ENCODE peak calls at places on chromosomes 13 and 19, in nine cellular contexts. One of them, this sample, is unnamed.

GRCh38 chr19:33552191-33552927 is 30.8 kb upstream of the PEPD start:
- DNase-seq in brain microvascular endothelial cell: no peak
- DNase-seq in astrocyte of the spinal cord: no peak
- DNase-seq in IMR-90: no peak
- DNase-seq in mucosa of descending colon: no peak
- DNase-seq in AG09309: no peak
- DNase-seq in endodermal cell: no peak
- DNase-seq in AG10803: no peak
- DNase-seq in fibroblast of lung: no peak
- DNase-seq in this sample: no peak

GRCh38 chr13:95552539-95553270 is at the start of gene CLDN10:
- DNase-seq in brain microvascular endothelial cell: no peak
- DNase-seq in astrocyte of the spinal cord: no peak
- DNase-seq in IMR-90: no peak
- DNase-seq in mucosa of descending colon: no peak
- DNase-seq in AG09309: no peak
- DNase-seq in endodermal cell: peak
- DNase-seq in AG10803: no peak
- DNase-seq in fibroblast of lung: no peak
- DNase-seq in this sample: no peak

GRCh38 chr19:12202250-12202649 is 39.4 kb downstream of the ZNF136 start:
- DNase-seq in brain microvascular endothelial cell: no peak
- DNase-seq in astrocyte of the spinal cord: no peak
- DNase-seq in IMR-90: no peak
- DNase-seq in mucosa of descending colon: peak
- DNase-seq in AG09309: no peak
- DNase-seq in endodermal cell: peak
- DNase-seq in AG10803: no peak
- DNase-seq in fibroblast of lung: no peak
- DNase-seq in this sample: peak

GRCh38 chr13:99191900-99192399 is 8.7 kb upstream of the UBAC2 start:
- DNase-seq in brain microvascular endothelial cell: peak
- DNase-seq in astrocyte of the spinal cord: peak
- DNase-seq in IMR-90: peak
- DNase-seq in mucosa of descending colon: peak
- DNase-seq in AG09309: no peak
- DNase-seq in endodermal cell: no peak
- DNase-seq in AG10803: peak
- DNase-seq in fibroblast of lung: peak
- DNase-seq in this sample: no peak

GRCh38 chr19:34504809-34505291 is 23.3 kb downstream of the WTIP start:
- DNase-seq in brain microvascular endothelial cell: no peak
- DNase-seq in astrocyte of the spinal cord: no peak
- DNase-seq in IMR-90: no peak
- DNase-seq in mucosa of descending colon: no peak
- DNase-seq in AG09309: no peak
- DNase-seq in endodermal cell: no peak
- DNase-seq in AG10803: no peak
- DNase-seq in fibroblast of lung: no peak
- DNase-seq in this sample: no peak

GRCh38 chr13:49060698-49061387 is 85.1 kb downstream of the FNDC3A start:
- DNase-seq in brain microvascular endothelial cell: no peak
- DNase-seq in astrocyte of the spinal cord: no peak
- DNase-seq in IMR-90: peak
- DNase-seq in mucosa of descending colon: no peak
- DNase-seq in AG09309: no peak
- DNase-seq in endodermal cell: no peak
- DNase-seq in AG10803: peak
- DNase-seq in fibroblast of lung: peak
- DNase-seq in this sample: no peak

GRCh38 chr13:30850867-30851211 is 55.2 kb upstream of the MEDAG start:
- DNase-seq in brain microvascular endothelial cell: no peak
- DNase-seq in astrocyte of the spinal cord: no peak
- DNase-seq in IMR-90: no peak
- DNase-seq in mucosa of descending colon: no peak
- DNase-seq in AG09309: no peak
- DNase-seq in endodermal cell: no peak
- DNase-seq in AG10803: no peak
- DNase-seq in fibroblast of lung: no peak
- DNase-seq in this sample: no peak

GRCh38 chr13:33590936-33591335 is 227.0 kb upstream of the RFC3 start:
- DNase-seq in brain microvascular endothelial cell: no peak
- DNase-seq in astrocyte of the spinal cord: no peak
- DNase-seq in IMR-90: no peak
- DNase-seq in mucosa of descending colon: no peak
- DNase-seq in AG09309: no peak
- DNase-seq in endodermal cell: no peak
- DNase-seq in AG10803: no peak
- DNase-seq in fibroblast of lung: no peak
- DNase-seq in this sample: no peak

GRCh38 chr13:20442798-20443381 is 82.8 kb downstream of the CRYL1 start:
- DNase-seq in brain microvascular endothelial cell: no peak
- DNase-seq in astrocyte of the spinal cord: no peak
- DNase-seq in IMR-90: no peak
- DNase-seq in mucosa of descending colon: peak
- DNase-seq in AG09309: no peak
- DNase-seq in endodermal cell: no peak
- DNase-seq in AG10803: no peak
- DNase-seq in fibroblast of lung: no peak
- DNase-seq in this sample: no peak

GRCh38 chr13:112813552-112813951 is 123.7 kb downstream of the ATP11A start:
- DNase-seq in brain microvascular endothelial cell: no peak
- DNase-seq in astrocyte of the spinal cord: no peak
- DNase-seq in IMR-90: no peak
- DNase-seq in mucosa of descending colon: no peak
- DNase-seq in AG09309: no peak
- DNase-seq in endodermal cell: no peak
- DNase-seq in AG10803: no peak
- DNase-seq in fibroblast of lung: no peak
- DNase-seq in this sample: no peak

GRCh38 chr13:21812192-21812626 is 141.3 kb downstream of the FGF9 start:
- DNase-seq in brain microvascular endothelial cell: no peak
- DNase-seq in astrocyte of the spinal cord: no peak
- DNase-seq in IMR-90: no peak
- DNase-seq in mucosa of descending colon: no peak
- DNase-seq in AG09309: no peak
- DNase-seq in endodermal cell: no peak
- DNase-seq in AG10803: no peak
- DNase-seq in fibroblast of lung: no peak
- DNase-seq in this sample: no peak

GRCh38 chr13:106958690-106959089 is 390.8 kb upstream of the ARGLU1 start:
- DNase-seq in brain microvascular endothelial cell: no peak
- DNase-seq in astrocyte of the spinal cord: no peak
- DNase-seq in IMR-90: no peak
- DNase-seq in mucosa of descending colon: no peak
- DNase-seq in AG09309: no peak
- DNase-seq in endodermal cell: no peak
- DNase-seq in AG10803: no peak
- DNase-seq in fibroblast of lung: no peak
- DNase-seq in this sample: no peak

GRCh38 chr19:5443723-5444122 is 11.5 kb upstream of the ZNRF4 start:
- DNase-seq in brain microvascular endothelial cell: no peak
- DNase-seq in astrocyte of the spinal cord: no peak
- DNase-seq in IMR-90: no peak
- DNase-seq in mucosa of descending colon: no peak
- DNase-seq in AG09309: no peak
- DNase-seq in endodermal cell: no peak
- DNase-seq in AG10803: no peak
- DNase-seq in fibroblast of lung: no peak
- DNase-seq in this sample: no peak

DNA sequence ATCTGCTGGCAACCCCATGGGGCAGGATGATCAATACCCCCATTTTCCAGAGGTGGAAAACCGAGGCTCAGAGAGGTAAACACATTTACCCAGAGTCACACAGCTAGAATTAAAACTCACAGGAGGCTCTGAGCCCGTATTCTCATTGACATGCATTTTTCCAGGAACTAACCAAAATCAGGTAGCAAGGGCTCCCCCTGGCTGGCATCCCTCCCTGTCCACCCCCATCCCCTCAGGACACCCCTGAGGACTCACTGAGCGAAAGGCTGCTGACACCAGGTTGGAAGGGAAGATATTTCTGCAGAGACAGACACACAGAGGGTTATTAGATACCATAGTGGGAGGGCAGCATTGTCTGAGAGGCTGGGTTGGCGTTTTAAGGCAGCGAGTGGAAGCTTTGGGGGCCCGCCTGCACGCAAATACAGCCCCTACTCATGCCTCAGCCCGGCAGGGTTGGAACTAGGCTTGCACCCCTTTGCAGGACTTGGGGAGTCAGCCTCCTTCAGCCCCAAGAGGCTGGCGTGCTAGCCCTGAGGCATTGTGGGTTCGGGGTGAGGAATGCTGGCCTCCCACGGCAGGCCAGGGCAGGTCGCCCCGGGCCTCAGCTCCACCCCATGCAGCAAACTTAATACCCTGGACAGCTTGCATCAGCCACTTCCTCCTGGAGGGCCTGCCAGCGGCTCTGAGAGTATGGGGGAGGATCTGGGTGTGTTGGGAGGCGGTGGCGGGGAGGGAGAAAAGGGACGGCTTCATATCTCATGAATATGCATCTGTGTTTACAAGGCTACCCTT is 3.9 kb downstream of the SLC1A5 start:
- DNase-seq in brain microvascular endothelial cell: peak
- DNase-seq in astrocyte of the spinal cord: peak
- DNase-seq in IMR-90: peak
- DNase-seq in mucosa of descending colon: peak
- DNase-seq in AG09309: peak
- DNase-seq in endodermal cell: peak
- DNase-seq in AG10803: peak
- DNase-seq in fibroblast of lung: peak
- DNase-seq in this sample: peak
- TF ChIP-seq CTCF in brain microvascular endothelial cell: peak
- TF ChIP-seq CTCF in astrocyte of the spinal cord: peak
- TF ChIP-seq CTCF in IMR-90: peak
- TF ChIP-seq CTCF in mucosa of descending colon: no peak
- TF ChIP-seq CTCF in AG09309: peak
- TF ChIP-seq CTCF in endodermal cell: peak
- TF ChIP-seq CTCF in AG10803: peak
- TF ChIP-seq CTCF in fibroblast of lung: peak
- TF ChIP-seq CTCF in this sample: no peak

GRCh38 chr13:70333752-70334151 is 225.5 kb upstream of the KLHL1 start:
- DNase-seq in brain microvascular endothelial cell: no peak
- DNase-seq in astrocyte of the spinal cord: no peak
- DNase-seq in IMR-90: no peak
- DNase-seq in mucosa of descending colon: no peak
- DNase-seq in AG09309: no peak
- DNase-seq in endodermal cell: no peak
- DNase-seq in AG10803: no peak
- DNase-seq in fibroblast of lung: no peak
- DNase-seq in this sample: no peak

GRCh38 chr13:70338608-70339007 is 230.4 kb upstream of the KLHL1 start:
- DNase-seq in brain microvascular endothelial cell: no peak
- DNase-seq in astrocyte of the spinal cord: no peak
- DNase-seq in IMR-90: no peak
- DNase-seq in mucosa of descending colon: no peak
- DNase-seq in AG09309: no peak
- DNase-seq in endodermal cell: no peak
- DNase-seq in AG10803: no peak
- DNase-seq in fibroblast of lung: no peak
- DNase-seq in this sample: no peak

DNA sequence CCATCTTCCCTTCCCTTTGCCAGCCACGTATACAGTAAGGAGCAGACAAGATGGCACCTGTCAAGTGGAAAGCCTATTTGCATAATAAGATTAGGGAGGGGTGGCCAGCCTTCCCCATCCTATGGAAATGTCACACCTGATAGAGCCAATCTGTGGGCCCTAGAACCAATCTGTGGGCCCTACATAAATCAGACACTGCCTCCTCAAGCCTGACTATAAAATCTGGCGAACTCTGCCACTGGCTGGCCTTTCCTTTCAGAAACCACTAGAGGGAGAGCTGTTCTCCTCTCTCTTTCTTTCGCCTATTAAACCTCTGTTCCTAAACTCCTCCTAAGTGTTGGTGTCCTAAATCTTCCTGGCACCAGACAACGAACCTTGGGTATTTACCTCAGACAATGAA is 231.5 kb upstream of the KLHL1 start:
- DNase-seq in brain microvascular endothelial cell: peak
- DNase-seq in astrocyte of the spinal cord: peak
- DNase-seq in IMR-90: no peak
- DNase-seq in mucosa of descending colon: peak
- DNase-seq in AG09309: no peak
- DNase-seq in endodermal cell: peak
- DNase-seq in AG10803: no peak
- DNase-seq in fibroblast of lung: no peak
- DNase-seq in this sample: no peak
- TF ChIP-seq CTCF in brain microvascular endothelial cell: peak
- TF ChIP-seq CTCF in astrocyte of the spinal cord: peak
- TF ChIP-seq CTCF in IMR-90: peak
- TF ChIP-seq CTCF in mucosa of descending colon: peak
- TF ChIP-seq CTCF in AG09309: no peak
- TF ChIP-seq CTCF in endodermal cell: peak
- TF ChIP-seq CTCF in AG10803: no peak
- TF ChIP-seq CTCF in fibroblast of lung: no peak
- TF ChIP-seq CTCF in this sample: no peak

GRCh38 chr19:1856345-1856697 is 7.1 kb downstream of the KLF16 start:
- DNase-seq in brain microvascular endothelial cell: no peak
- DNase-seq in astrocyte of the spinal cord: no peak
- DNase-seq in IMR-90: no peak
- DNase-seq in mucosa of descending colon: no peak
- DNase-seq in AG09309: no peak
- DNase-seq in endodermal cell: no peak
- DNase-seq in AG10803: no peak
- DNase-seq in fibroblast of lung: no peak
- DNase-seq in this sample: no peak

GRCh38 chr19:1855828-1856255 is 7.5 kb downstream of the KLF16 start:
- DNase-seq in brain microvascular endothelial cell: no peak
- DNase-seq in astrocyte of the spinal cord: no peak
- DNase-seq in IMR-90: peak
- DNase-seq in mucosa of descending colon: no peak
- DNase-seq in AG09309: no peak
- DNase-seq in endodermal cell: peak
- DNase-seq in AG10803: peak
- DNase-seq in fibroblast of lung: no peak
- DNase-seq in this sample: no peak

GRCh38 chr19:1857648-1858326 is 5.6 kb downstream of the KLF16 start:
- DNase-seq in brain microvascular endothelial cell: no peak
- DNase-seq in astrocyte of the spinal cord: no peak
- DNase-seq in IMR-90: no peak
- DNase-seq in mucosa of descending colon: peak
- DNase-seq in AG09309: no peak
- DNase-seq in endodermal cell: no peak
- DNase-seq in AG10803: no peak
- DNase-seq in fibroblast of lung: no peak
- DNase-seq in this sample: no peak

GRCh38 chr19:1858412-1859081 is 4.8 kb downstream of the KLF16 start:
- DNase-seq in brain microvascular endothelial cell: no peak
- DNase-seq in astrocyte of the spinal cord: no peak
- DNase-seq in IMR-90: no peak
- DNase-seq in mucosa of descending colon: peak
- DNase-seq in AG09309: no peak
- DNase-seq in endodermal cell: no peak
- DNase-seq in AG10803: no peak
- DNase-seq in fibroblast of lung: no peak
- DNase-seq in this sample: no peak

GRCh38 chr19:1856698-1857603 is 6.4 kb downstream of the KLF16 start:
- DNase-seq in brain microvascular endothelial cell: peak
- DNase-seq in astrocyte of the spinal cord: peak
- DNase-seq in IMR-90: peak
- DNase-seq in mucosa of descending colon: peak
- DNase-seq in AG09309: no peak
- DNase-seq in endodermal cell: peak
- DNase-seq in AG10803: peak
- DNase-seq in fibroblast of lung: peak
- DNase-seq in this sample: peak
- TF ChIP-seq CTCF in brain microvascular endothelial cell: no peak
- TF ChIP-seq CTCF in astrocyte of the spinal cord: no peak
- TF ChIP-seq CTCF in IMR-90: no peak
- TF ChIP-seq CTCF in mucosa of descending colon: no peak
- TF ChIP-seq CTCF in AG09309: no peak
- TF ChIP-seq CTCF in endodermal cell: no peak
- TF ChIP-seq CTCF in AG10803: no peak
- TF ChIP-seq CTCF in fibroblast of lung: no peak
- TF ChIP-seq CTCF in this sample: no peak

GRCh38 chr19:566844-567243 is 5.6 kb upstream of the BSG start:
- DNase-seq in brain microvascular endothelial cell: no peak
- DNase-seq in astrocyte of the spinal cord: no peak
- DNase-seq in IMR-90: no peak
- DNase-seq in mucosa of descending colon: no peak
- DNase-seq in AG09309: no peak
- DNase-seq in endodermal cell: no peak
- DNase-seq in AG10803: no peak
- DNase-seq in fibroblast of lung: no peak
- DNase-seq in this sample: no peak
- TF ChIP-seq CTCF in brain microvascular endothelial cell: no peak
- TF ChIP-seq CTCF in astrocyte of the spinal cord: no peak
- TF ChIP-seq CTCF in IMR-90: no peak
- TF ChIP-seq CTCF in mucosa of descending colon: no peak
- TF ChIP-seq CTCF in AG09309: no peak
- TF ChIP-seq CTCF in endodermal cell: no peak
- TF ChIP-seq CTCF in AG10803: no peak
- TF ChIP-seq CTCF in fibroblast of lung: no peak
- TF ChIP-seq CTCF in this sample: no peak

This sample was measured in activated B cell treated with CpG ODN at 0.5 μM for 24 hours.